ENCODE peak calls at places on chromosomes 1 and 21, in six cellular contexts. V, L, D, T, W and J are unnamed samples.

GRCh38 chr1:118077331-118078055 is 107.5 kb downstream of the SPAG17 start:
- DNase-seq in V (peak), L (peak), W (no peak), D (no peak), T (peak), J (no peak)

GRCh38 chr1:83670891-83671565 is 327.9 kb downstream of the TTLL7 start:
- DNase-seq in V (no peak), T (no peak), D (no peak), L (no peak), W (no peak), J (no peak)

GRCh38 chr1:155061381-155062150 is 2.0 kb upstream of the EFNA4 start:
- DNase-seq in D (peak), V (peak), W (peak), T (peak), L (peak), J (peak)

GRCh38 chr21:45073301-45074047 is 906 bp upstream of the ADARB1 start:
- DNase-seq in W (no peak), D (peak), L (peak), V (peak), T (peak), J (no peak)

GRCh38 chr1:87853576-87854351 is 525.1 kb downstream of the LMO4 start:
- DNase-seq in T (no peak), W (no peak), L (no peak), D (no peak), V (peak), J (no peak)

GRCh38 chr1:116122955-116123757 is 12.0 kb downstream of the MAB21L3 start:
- DNase-seq in D (no peak), T (no peak), W (no peak), L (peak), V (peak), J (no peak)

GRCh38 chr1:152941037-152941700 is 5.8 kb upstream of the SPRR5 start:
- DNase-seq in D (no peak), L (no peak), W (no peak), T (no peak), V (no peak), J (no peak)

GRCh38 chr1:39683591-39684312 is 7.5 kb downstream of the HPCAL4 start:
- DNase-seq in D (no peak), W (no peak), T (no peak), V (peak), L (no peak), J (peak)

GRCh38 chr1:47113178-47113577 is 24.1 kb upstream of the CYP4A22 start:
- DNase-seq in W (no peak), V (no peak), D (no peak), T (no peak), L (no peak), J (no peak)

GRCh38 chr1:77889240-77889637 is 815 bp downstream of the NEXN start:
- DNase-seq in L (no peak), V (peak), W (no peak), D (no peak), T (no peak), J (no peak)

GRCh38 chr1:16367258-16367967 is 371 bp downstream of the SZRD1 start:
- DNase-seq in T (peak), W (peak), D (peak), L (peak), V (peak), J (peak)
- TF ChIP-seq CTCF in T (no peak), W (no peak), D (no peak), L (no peak), V (no peak), J (no peak)

DNA sequence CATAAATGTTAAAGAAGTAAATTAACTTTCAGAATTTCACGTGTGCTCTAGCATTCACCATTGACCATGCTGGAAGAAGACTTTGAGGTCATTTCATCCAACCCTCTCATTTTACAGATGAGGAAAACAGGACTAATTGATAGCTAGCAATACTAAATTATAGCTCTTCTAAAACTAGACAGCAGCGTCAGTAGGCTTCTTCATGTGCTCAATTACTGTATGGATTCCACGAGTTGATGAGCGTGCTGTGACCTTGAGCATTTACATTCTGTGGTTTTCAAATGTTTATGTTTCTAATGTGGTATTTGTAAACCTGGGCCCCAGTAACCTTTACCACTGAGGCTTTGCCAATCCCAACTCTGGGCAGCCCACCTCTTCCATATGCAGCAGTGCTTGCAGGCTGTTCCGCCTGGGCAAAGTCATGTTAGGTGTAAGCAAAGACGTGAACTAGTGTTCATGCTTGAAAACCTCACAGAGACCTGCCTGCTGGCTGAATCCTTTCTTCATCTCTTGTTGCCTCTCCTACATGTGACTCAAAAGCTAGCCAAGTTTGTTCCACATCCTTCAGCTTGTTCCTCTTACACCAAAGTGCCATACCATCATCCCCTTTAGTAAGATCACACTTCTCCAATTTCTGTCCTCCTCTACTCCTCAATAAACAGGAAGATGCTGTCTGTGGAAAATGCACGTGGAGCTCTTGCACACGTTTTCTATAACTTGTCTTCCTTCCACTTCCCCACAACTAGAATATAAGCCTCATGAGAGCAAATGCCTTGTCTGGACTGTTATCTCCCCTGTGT is 17.2 kb downstream of the KCNJ15 start:
- DNase-seq in W (no peak), T (peak), L (no peak), D (no peak), V (peak), J (no peak)
- TF ChIP-seq CTCF in W (no peak), T (no peak), L (no peak), D (no peak), V (no peak), J (no peak)

GRCh38 chr1:37315236-37315870 is 159.0 kb upstream of the ZC3H12A start:
- DNase-seq in T (no peak), W (no peak), L (no peak), V (no peak), D (no peak), J (no peak)

GRCh38 chr1:37323486-37324377 is 150.6 kb upstream of the ZC3H12A start:
- DNase-seq in W (no peak), D (no peak), L (peak), T (peak), V (peak), J (no peak)

GRCh38 chr1:37319284-37319683 is 155.1 kb upstream of the ZC3H12A start:
- DNase-seq in D (no peak), L (no peak), W (no peak), T (no peak), V (no peak), J (no peak)

GRCh38 chr1:37317870-37318431 is 156.4 kb upstream of the ZC3H12A start:
- DNase-seq in L (no peak), D (no peak), V (no peak), W (no peak), T (no peak), J (no peak)

GRCh38 chr1:37318490-37318889 is 155.9 kb upstream of the ZC3H12A start:
- DNase-seq in D (no peak), W (no peak), T (no peak), L (no peak), V (no peak), J (no peak)
- TF ChIP-seq CTCF in D (no peak), W (no peak), T (no peak), L (no peak), V (no peak), J (no peak)

DNA sequence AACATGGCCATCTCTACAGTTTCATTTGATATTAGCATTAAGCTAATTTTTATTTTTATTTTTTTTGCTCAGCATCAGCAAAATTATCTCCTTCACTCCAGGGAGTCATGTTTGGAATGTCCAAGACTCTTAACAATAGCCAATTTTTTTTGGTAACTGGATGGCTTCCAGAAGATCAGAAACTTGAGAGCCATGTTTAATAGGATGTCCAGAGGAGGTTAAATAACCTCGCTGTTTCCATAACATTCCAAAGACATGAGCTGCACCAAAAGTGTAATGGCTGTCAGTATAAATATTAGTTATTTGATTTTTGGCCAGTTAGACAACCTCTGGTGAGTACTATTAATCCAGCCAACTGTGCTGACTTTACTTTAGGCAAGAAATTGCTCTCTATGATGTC is 80.7 kb downstream of the DNTTIP2 start:
- DNase-seq in T (no peak), D (no peak), L (no peak), V (peak), W (no peak), J (no peak)
- TF ChIP-seq CTCF in T (no peak), D (no peak), L (no peak), V (no peak), W (no peak), J (no peak)

GRCh38 chr21:37564341-37564923 is 197.9 kb downstream of the DYRK1A start:
- DNase-seq in V (peak), W (peak), L (peak), D (no peak), T (peak), J (peak)
- TF ChIP-seq CTCF in V (no peak), W (no peak), L (no peak), D (no peak), T (no peak), J (no peak)

GRCh38 chr1:66924756-66925557 is at the start of the genes DNAI4 and MIER1:
- DNase-seq in T (peak), L (peak), W (peak), D (peak), V (peak), J (peak)
- TF ChIP-seq CTCF in T (peak), L (no peak), W (peak), D (peak), V (no peak), J (no peak)